ENCODE peak calls at places on chromosomes 11 and 22, in nine cellular contexts. N is T-helper 1 cell, C is non-pigmented ciliary epithelial cell, I is heart right ventricle, X is neural crest cell, J is AG09309, M is A549, Z is fibroblast of villous mesenchyme, U is midbrain. K is an unnamed sample.

GRCh38 chr11:113877673-113878060 is 2.3 kb upstream of the USP28 start:
- DNase-seq in N (peak; percentile 11), C (no peak), I (no peak), X (no peak), J (no peak), M (no peak), Z (no peak), U (no peak), K (no peak)

GRCh38 chr11:14248577-14248976 is 110.4 kb downstream of the RRAS2 start:
- DNase-seq in N (peak; percentile 24), C (no peak), I (no peak), X (peak; percentile 16), J (no peak), M (no peak), Z (no peak), U (peak; percentile 76), K (no peak)

GRCh38 chr22:24423519-24424000 is 3.8 kb upstream of the ADORA2A start:
- DNase-seq in N (no peak), C (no peak), I (peak; percentile 75), X (peak; percentile 70), J (no peak), M (peak; percentile 57), Z (no peak), U (peak; percentile 19), K (peak; percentile 95)

GRCh38 chr11:103587951-103588788 is 448.3 kb upstream of the DDI1 start:
- DNase-seq in N (no peak), C (no peak), I (no peak), X (no peak), J (no peak), M (no peak), Z (no peak), U (no peak), K (no peak)

GRCh38 chr22:19167106-19167869 is 11.2 kb downstream of the SLC25A1 start:
- DNase-seq in N (no peak), C (no peak), I (no peak), X (no peak), J (no peak), M (no peak), Z (no peak), U (no peak), K (no peak)

GRCh38 chr11:36376315-36376887 is 80.3 kb downstream of the PRR5L start:
- DNase-seq in N (no peak), C (no peak), I (peak; percentile 51), X (no peak), J (no peak), M (no peak), Z (peak; percentile 43), U (peak; percentile 35), K (no peak)

GRCh38 chr22:27885977-27886842 is 32.8 kb downstream of the PITPNB start:
- DNase-seq in N (peak; percentile 15), C (peak; percentile 79), I (no peak), X (peak; percentile 26), J (peak; percentile 38), M (peak; percentile 44), Z (peak; percentile 90), U (peak; percentile 50), K (peak; percentile 41)

GRCh38 chr22:35440129-35440528 is 40.2 kb downstream of the MCM5 start:
- DNase-seq in N (no peak), C (no peak), I (peak; percentile 43), X (no peak), J (no peak), M (no peak), Z (no peak), U (no peak), K (no peak)

GRCh38 chr22:33023119-33023827 is 34.9 kb downstream of the SYN3 start:
- DNase-seq in N (no peak), C (no peak), I (no peak), X (no peak), J (no peak), M (no peak), Z (no peak), U (no peak), K (no peak)

GRCh38 chr11:114179234-114179941 is 116.8 kb upstream of the NNMT start:
- DNase-seq in N (no peak), C (peak; percentile 86), I (peak; percentile 69), X (no peak), J (no peak), M (no peak), Z (peak; percentile 100), U (peak; percentile 66), K (no peak)

GRCh38 chr22:16959345-16959930 is 48.6 kb downstream of the GAB4 start:
- DNase-seq in N (no peak), C (no peak), I (no peak), X (no peak), J (no peak), M (no peak), Z (no peak), U (no peak), K (no peak)

GRCh38 chr11:44870142-44870541 is 80.5 kb downstream of the TP53I11 start:
- DNase-seq in N (no peak), C (no peak), I (no peak), X (no peak), J (no peak), M (no peak), Z (no peak), U (no peak), K (no peak)

GRCh38 chr11:133938166-133938565 is 18.6 kb downstream of the IGSF9B start:
- DNase-seq in N (no peak), C (no peak), I (no peak), X (no peak), J (no peak), M (no peak), Z (no peak), U (no peak), K (no peak)

GRCh38 chr11:34234086-34234740 is 123.6 kb downstream of the ABTB2 start:
- DNase-seq in N (peak; percentile 73), C (peak; percentile 54), I (no peak), X (no peak), J (no peak), M (no peak), Z (peak; percentile 50), U (no peak), K (no peak)

GRCh38 chr11:125433454-125434121 is 62.5 kb downstream of the FEZ1 start:
- DNase-seq in N (no peak), C (peak; percentile 36), I (peak; percentile 41), X (peak; percentile 44), J (no peak), M (peak; percentile 45), Z (peak; percentile 45), U (peak; percentile 82), K (peak; percentile 75)

GRCh38 chr11:2574553-2575535 is 125.0 kb downstream of the KCNQ1OT1 start:
- DNase-seq in N (no peak), C (no peak), I (peak; percentile 4), X (no peak), J (no peak), M (no peak), Z (no peak), U (peak; percentile 50), K (no peak)

GRCh38 chr11:95230054-95231034 is 658 bp downstream of the SESN3 start:
- DNase-seq in N (peak; percentile 27), C (no peak), I (no peak), X (peak; percentile 29), J (no peak), M (peak; percentile 7), Z (peak; percentile 10), U (peak; percentile 50), K (peak; percentile 52)

GRCh38 chr11:8080674-8081590 is at the start of gene TUB:
- DNase-seq in N (no peak), C (no peak), I (no peak), X (peak; percentile 26), J (no peak), M (peak; percentile 65), Z (peak; percentile 7), U (peak; percentile 29), K (peak; percentile 86)

GRCh38 chr11:65488273-65489058 is 10.4 kb upstream of the MALAT1 start:
- DNase-seq in N (no peak), C (no peak), I (peak; percentile 66), X (no peak), J (no peak), M (no peak), Z (peak; percentile 85), U (no peak), K (no peak)

GRCh38 chr22:22375586-22376351 is 131.2 kb downstream of the VPREB1 start:
- DNase-seq in N (no peak), C (no peak), I (no peak), X (no peak), J (no peak), M (no peak), Z (no peak), U (no peak), K (no peak)

GRCh38 chr22:43723816-43724215 is 88.3 kb downstream of the EFCAB6 start:
- DNase-seq in N (no peak), C (no peak), I (no peak), X (no peak), J (no peak), M (no peak), Z (no peak), U (no peak), K (no peak)

GRCh38 chr11:107713009-107713408 is 1.2 kb upstream of the SLN start:
- DNase-seq in N (no peak), C (no peak), I (no peak), X (no peak), J (no peak), M (no peak), Z (no peak), U (no peak), K (no peak)

GRCh38 chr11:1573077-1573846 is 1.2 kb upstream of the DUSP8 start:
- DNase-seq in N (no peak), C (no peak), I (no peak), X (no peak), J (no peak), M (no peak), Z (no peak), U (peak; percentile 39), K (peak; percentile 44)

GRCh38 chr11:132402056-132402684 is 1031.8 kb downstream of the NTM start:
- DNase-seq in N (peak; percentile 40), C (peak; percentile 11), I (peak; percentile 13), X (peak; percentile 40), J (peak; percentile 2), M (no peak), Z (no peak), U (peak; percentile 61), K (peak; percentile 68)

GRCh38 chr11:62694455-62695167 is 5.3 kb upstream of the LRRN4CL start:
- DNase-seq in N (peak; percentile 75), C (no peak), I (peak; percentile 71), X (peak; percentile 74), J (no peak), M (peak; percentile 68), Z (peak; percentile 85), U (peak; percentile 59), K (peak; percentile 77)

GRCh38 chr11:103338621-103339484 is 229.6 kb downstream of the DYNC2H1 start:
- DNase-seq in N (no peak), C (peak; percentile 44), I (no peak), X (no peak), J (peak; percentile 16), M (no peak), Z (peak; percentile 11), U (no peak), K (peak; percentile 39)

GRCh38 chr22:11325767-11326166 is 4202.2 kb upstream of the OR11H1 start:
- DNase-seq in N (no peak), C (no peak), I (no peak), X (no peak), J (no peak), M (no peak), Z (no peak), U (no peak), K (peak; percentile 1)

GRCh38 chr11:19919050-19919561 is 206.5 kb downstream of the NAV2 start:
- DNase-seq in N (no peak), C (peak; percentile 91), I (peak; percentile 53), X (no peak), J (peak; percentile 96), M (peak; percentile 32), Z (peak; percentile 85), U (no peak), K (no peak)

GRCh38 chr11:65430406-65431217 is 8.0 kb downstream of the NEAT1 start:
- DNase-seq in N (no peak), C (no peak), I (no peak), X (no peak), J (peak; percentile 46), M (no peak), Z (peak; percentile 81), U (no peak), K (no peak)

GRCh38 chr11:75627879-75628668 is 40.8 kb downstream of the MAP6 start:
- DNase-seq in N (no peak), C (no peak), I (no peak), X (no peak), J (no peak), M (no peak), Z (peak; percentile 18), U (no peak), K (no peak)

GRCh38 chr11:119896387-119897045 is 167.5 kb upstream of the NECTIN1 start:
- DNase-seq in N (no peak), C (no peak), I (no peak), X (no peak), J (no peak), M (no peak), Z (no peak), U (no peak), K (no peak)